ENCODE peak calls at places on chromosomes 11 and 22, in nine cellular contexts. S is lung, E is lower lobe of right lung, O is left ventricle myocardium inferior, B is kidney, H is PC-9, N is body of pancreas, F is mucosa of descending colon, Q is A549. U is an unnamed sample.
A peak's percentile ranks its signal among the peaks of the same experiment; 100 is the strongest.

GRCh38 chr11:114080769-114081168 is 21.3 kb downstream of the ZBTB16 start:
- DNase-seq in O (no peak), E (no peak), F (no peak), B (no peak), N (no peak), H (no peak), S (no peak), Q (no peak), U (no peak)

GRCh38 chr11:113805640-113806039 is 26.0 kb downstream of the CLDN25 start:
- DNase-seq in E (no peak), O (no peak), H (no peak), F (no peak), Q (no peak), N (no peak), B (no peak), S (no peak), U (no peak)

GRCh38 chr22:42432020-42432596 is at the start of gene NFAM1:
- DNase-seq in H (no peak), N (no peak), B (peak; percentile 86), O (peak; percentile 59), F (peak; percentile 29), E (peak; percentile 86), S (peak; percentile 61), Q (no peak), U (peak; percentile 65)

GRCh38 chr11:60924906-60925684 is 835 bp downstream of the TMEM132A start:
- DNase-seq in N (no peak), Q (no peak), S (no peak), B (no peak), O (no peak), E (no peak), F (no peak), H (no peak), U (no peak)

GRCh38 chr11:76339217-76339616 is 41.7 kb downstream of the THAP12 start:
- DNase-seq in S (peak; percentile 50), N (peak; percentile 33), E (peak; percentile 66), Q (no peak), B (peak; percentile 87), O (peak; percentile 58), H (no peak), F (peak; percentile 41), U (no peak)

GRCh38 chr11:27124514-27125264 is 84.1 kb downstream of the BBOX1 start:
- DNase-seq in Q (no peak), S (no peak), F (no peak), H (no peak), E (no peak), N (no peak), O (no peak), B (no peak), U (no peak)

GRCh38 chr11:61290905-61291690 is 4.0 kb downstream of the VWCE start:
- DNase-seq in H (no peak), N (no peak), F (no peak), E (peak; percentile 23), O (no peak), B (no peak), Q (no peak), S (no peak), U (no peak)

GRCh38 chr22:36702832-36703210 is 731 bp downstream of the CACNG2 start:
- DNase-seq in Q (peak; percentile 6), F (no peak), E (no peak), O (no peak), S (no peak), N (no peak), B (no peak), H (no peak), U (no peak)

GRCh38 chr11:26623076-26623666 is 51.1 kb upstream of the MUC15 start:
- DNase-seq in Q (peak; percentile 15), F (no peak), H (no peak), O (no peak), N (no peak), B (no peak), E (no peak), S (no peak), U (no peak)

GRCh38 chr11:12410006-12410728 is 32.8 kb downstream of the PARVA start:
- DNase-seq in H (no peak), S (no peak), N (no peak), Q (peak; percentile 21), B (peak; percentile 66), E (no peak), O (no peak), F (no peak), U (no peak)

GRCh38 chr22:40403141-40403540 is 32.7 kb downstream of the SGSM3 start:
- DNase-seq in E (peak; percentile 6), S (no peak), Q (no peak), B (no peak), H (no peak), N (no peak), O (no peak), F (no peak), U (no peak)

GRCh38 chr11:114180301-114181055 is 115.7 kb upstream of the NNMT start:
- DNase-seq in F (peak; percentile 87), Q (no peak), S (peak; percentile 65), B (peak; percentile 70), O (no peak), H (no peak), E (peak; percentile 75), N (peak; percentile 84), U (peak; percentile 70)

GRCh38 chr22:47452184-47452583 is 689.7 kb downstream of the TBC1D22A start:
- DNase-seq in S (no peak), E (no peak), O (no peak), B (no peak), N (no peak), F (peak; percentile 36), H (no peak), Q (peak; percentile 10), U (no peak)

GRCh38 chr22:39283312-39284141 is 35.9 kb downstream of the RPL3 start:
- DNase-seq in E (peak; percentile 84), O (peak; percentile 63), F (peak; percentile 23), Q (no peak), N (peak; percentile 40), B (peak; percentile 97), H (peak; percentile 100), S (peak; percentile 59), U (peak; percentile 89)

GRCh38 chr11:102117472-102118113 is 7.3 kb downstream of the YAP1 start:
- DNase-seq in H (no peak), S (no peak), Q (no peak), B (no peak), N (no peak), E (no peak), F (no peak), O (no peak), U (no peak)

GRCh38 chr22:42336527-42337227 is 66.2 kb upstream of the TCF20 start:
- DNase-seq in B (no peak), E (no peak), O (no peak), Q (no peak), F (no peak), N (no peak), S (no peak), H (no peak), U (no peak)

GRCh38 chr11:114322934-114323333 is 26.7 kb downstream of the NNMT start:
- DNase-seq in S (no peak), O (no peak), Q (no peak), H (no peak), B (no peak), N (no peak), E (no peak), F (no peak), U (no peak)

GRCh38 chr11:118870396-118871343 is 13.0 kb upstream of the CXCR5 start:
- DNase-seq in S (peak; percentile 37), H (peak; percentile 67), E (no peak), Q (no peak), N (no peak), B (peak; percentile 92), F (no peak), O (peak; percentile 52), U (peak; percentile 87)
- H3K4me3 ChIP-seq in S (no peak overlapping the region), H (peak overlapping the region; percentile 42), E (peak overlapping the region; percentile 25), Q (no peak overlapping the region), N (no peak overlapping the region), B (peak overlapping the region; percentile 43), F (no peak overlapping the region), O (peak overlapping the region; percentile 47), U (no peak overlapping the region)

GRCh38 chr11:33696931-33697638 is 3.5 kb downstream of the C11orf91 start:
- DNase-seq in H (no peak), S (no peak), O (no peak), Q (no peak), F (no peak), B (no peak), N (no peak), E (no peak), U (no peak)

GRCh38 chr11:33695051-33695566 is 5.5 kb downstream of the C11orf91 start:
- DNase-seq in O (peak; percentile 32), E (peak; percentile 51), S (no peak), B (peak; percentile 93), F (no peak), Q (no peak), N (peak; percentile 83), H (no peak), U (peak; percentile 67)

GRCh38 chr11:33697997-33698396 is 2.6 kb downstream of the C11orf91 start:
- DNase-seq in N (no peak), E (no peak), H (no peak), Q (no peak), S (no peak), O (no peak), B (no peak), F (no peak), U (no peak)

GRCh38 chr11:33694346-33695050 is 6.1 kb downstream of the C11orf91 start:
- DNase-seq in E (no peak), N (no peak), B (no peak), O (no peak), S (no peak), F (no peak), H (no peak), Q (no peak), U (no peak)

GRCh38 chr11:33696411-33696810 is 4.2 kb downstream of the C11orf91 start:
- DNase-seq in N (peak; percentile 48), S (no peak), H (peak; percentile 54), F (no peak), E (no peak), B (no peak), Q (no peak), O (no peak), U (no peak)
- H3K4me1 ChIP-seq in N (peaks cover 83% of the 10 kb centered on the region), S (peaks cover 24% of the 10 kb centered on the region), H (peaks cover 64% of the 10 kb centered on the region), F (peaks cover 16% of the 10 kb centered on the region), E (peaks cover 52% of the 10 kb centered on the region), B (peaks cover 41% of the 10 kb centered on the region), Q (peaks cover 51% of the 10 kb centered on the region), O (peaks cover 95% of the 10 kb centered on the region), U (peaks cover 2% of the 10 kb centered on the region)

GRCh38 chr11:64164392-64165312 is 1.3 kb downstream of the MACROD1 start:
- DNase-seq in Q (no peak), F (peak; percentile 50), E (no peak), O (peak; percentile 65), S (no peak), N (peak; percentile 60), B (no peak), H (peak; percentile 28), U (peak; percentile 92)
- H3K4me3 ChIP-seq in Q (peak overlapping the region; percentile 81), F (peak overlapping the region; percentile 56), E (peak overlapping the region; percentile 87), O (peak overlapping the region; percentile 90), S (peak overlapping the region; percentile 30), N (peak overlapping the region; percentile 76), B (peak overlapping the region; percentile 71), H (peak overlapping the region; percentile 70), U (peak overlapping the region; percentile 84)

DNA sequence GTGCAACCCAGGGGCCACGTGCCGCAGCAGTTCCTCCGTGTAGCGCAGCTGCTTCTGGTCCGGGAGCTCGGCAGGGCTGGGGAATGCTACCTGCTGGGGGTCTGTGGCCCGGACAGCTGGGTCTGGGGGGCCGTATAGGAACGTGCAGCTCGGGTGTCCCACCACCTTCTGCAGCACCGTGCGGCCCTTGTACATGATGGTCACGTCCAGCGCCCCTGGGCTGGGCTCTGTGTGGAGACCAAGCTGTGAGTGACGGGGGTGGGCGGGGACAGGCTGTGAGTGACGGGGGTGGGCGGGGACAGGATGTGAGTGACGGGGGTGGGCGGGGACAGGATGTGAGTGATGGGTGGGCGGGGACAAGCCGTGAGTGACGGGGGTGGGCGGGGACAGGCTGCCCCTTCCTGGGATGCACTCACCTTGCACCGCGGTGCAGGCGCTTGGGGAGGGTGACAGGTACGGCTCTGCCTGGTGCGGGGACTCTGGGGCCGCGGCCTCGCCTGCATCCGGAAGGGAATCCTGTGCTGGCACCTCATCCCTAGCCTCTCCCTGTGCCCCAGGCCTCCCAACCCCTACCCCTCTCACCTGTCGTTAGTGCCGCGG is 2.3 kb downstream of the IRF7 start:
- DNase-seq in B (peak; percentile 91), H (peak; percentile 60), N (peak; percentile 49), O (peak; percentile 70), E (peak; percentile 89), S (peak; percentile 63), F (peak; percentile 95), Q (peak; percentile 33), U (peak; percentile 83)
- H3K4me1 ChIP-seq in B (peaks cover 16% of the 10 kb centered on the region), H (no peaks in the 10 kb centered on the region), N (peaks cover 21% of the 10 kb centered on the region), O (peaks cover 54% of the 10 kb centered on the region), E (peaks cover 34% of the 10 kb centered on the region), S (peaks cover 14% of the 10 kb centered on the region), F (peaks cover 29% of the 10 kb centered on the region), Q (peaks cover 13% of the 10 kb centered on the region), U (no peaks in the 10 kb centered on the region)